ENCODE peak calls at places on chromosomes 16 and 17, in four cellular contexts. One of them, this sample, is unnamed. For H3K4me1, the result is how much of the 10 kb centered on the place peaks cover.

GRCh38 chr17:40399185-40399584 is 18.5 kb downstream of the TOP2A start:
- DNase-seq in body of pancreas: no peak
- DNase-seq in iPS DF 6.9: no peak
- DNase-seq in CD4-positive, CD25-positive, alpha-beta regulatory T cell: no peak
- DNase-seq in this sample: peak

GRCh38 chr17:56034120-56034757 is 119.0 kb upstream of the ANKFN1 start:
- DNase-seq in CD4-positive, CD25-positive, alpha-beta regulatory T cell: no peak
- DNase-seq in iPS DF 6.9: no peak
- DNase-seq in body of pancreas: no peak
- DNase-seq in this sample: no peak

GRCh38 chr17:3904486-3904885 is 11.6 kb upstream of the CAMKK1 start:
- DNase-seq in CD4-positive, CD25-positive, alpha-beta regulatory T cell: no peak
- DNase-seq in body of pancreas: peak
- DNase-seq in iPS DF 6.9: no peak
- DNase-seq in this sample: no peak

GRCh38 chr17:13643196-13643595 is 41.5 kb upstream of the HS3ST3A1 start:
- DNase-seq in body of pancreas: no peak
- DNase-seq in iPS DF 6.9: no peak
- DNase-seq in CD4-positive, CD25-positive, alpha-beta regulatory T cell: no peak
- DNase-seq in this sample: no peak

GRCh38 chr17:80827646-80828643 is 163.7 kb upstream of the CHMP6 start:
- DNase-seq in CD4-positive, CD25-positive, alpha-beta regulatory T cell: no peak
- DNase-seq in iPS DF 6.9: peak
- DNase-seq in body of pancreas: no peak
- DNase-seq in this sample: peak

GRCh38 chr17:83194761-83195329 is 115.4 kb downstream of the METRNL start:
- DNase-seq in body of pancreas: no peak
- DNase-seq in iPS DF 6.9: no peak
- DNase-seq in CD4-positive, CD25-positive, alpha-beta regulatory T cell: no peak
- DNase-seq in this sample: no peak

GRCh38 chr16:48317614-48318013 is 67.6 kb downstream of the SIAH1 start:
- DNase-seq in body of pancreas: no peak
- DNase-seq in iPS DF 6.9: no peak
- DNase-seq in CD4-positive, CD25-positive, alpha-beta regulatory T cell: no peak
- DNase-seq in this sample: peak

GRCh38 chr17:16419929-16420271 is 4.5 kb downstream of the TRPV2 start:
- DNase-seq in body of pancreas: no peak
- DNase-seq in iPS DF 6.9: no peak
- DNase-seq in CD4-positive, CD25-positive, alpha-beta regulatory T cell: peak
- DNase-seq in this sample: no peak

GRCh38 chr16:74862743-74863244 is 88.2 kb upstream of the FA2H start:
- DNase-seq in CD4-positive, CD25-positive, alpha-beta regulatory T cell: no peak
- DNase-seq in iPS DF 6.9: no peak
- DNase-seq in body of pancreas: no peak
- DNase-seq in this sample: peak

GRCh38 chr17:82686366-82687324 is 11.9 kb downstream of the RAB40B start:
- DNase-seq in CD4-positive, CD25-positive, alpha-beta regulatory T cell: no peak
- DNase-seq in body of pancreas: no peak
- DNase-seq in iPS DF 6.9: no peak
- DNase-seq in this sample: no peak

GRCh38 chr17:17445925-17446665 is 30.7 kb upstream of the MED9 start:
- DNase-seq in iPS DF 6.9: no peak
- DNase-seq in body of pancreas: peak
- DNase-seq in CD4-positive, CD25-positive, alpha-beta regulatory T cell: no peak
- DNase-seq in this sample: peak

GRCh38 chr17:28380572-28380907 is 9.0 kb downstream of the SARM1 start:
- DNase-seq in CD4-positive, CD25-positive, alpha-beta regulatory T cell: no peak
- DNase-seq in body of pancreas: no peak
- DNase-seq in iPS DF 6.9: no peak
- DNase-seq in this sample: no peak

GRCh38 chr16:31064882-31065461 is 9.1 kb downstream of the ZNF668 start:
- DNase-seq in iPS DF 6.9: no peak
- DNase-seq in CD4-positive, CD25-positive, alpha-beta regulatory T cell: no peak
- DNase-seq in body of pancreas: no peak
- DNase-seq in this sample: no peak

GRCh38 chr17:50518265-50519023 is 10.2 kb downstream of the MYCBPAP start:
- DNase-seq in CD4-positive, CD25-positive, alpha-beta regulatory T cell: no peak
- DNase-seq in body of pancreas: peak
- DNase-seq in iPS DF 6.9: no peak
- DNase-seq in this sample: no peak

GRCh38 chr17:65729207-65729606 is 167.8 kb upstream of the AXIN2 start:
- DNase-seq in body of pancreas: no peak
- DNase-seq in CD4-positive, CD25-positive, alpha-beta regulatory T cell: no peak
- DNase-seq in iPS DF 6.9: no peak
- DNase-seq in this sample: no peak

GRCh38 chr17:7502987-7503386 is 18.8 kb downstream of the POLR2A start:
- DNase-seq in CD4-positive, CD25-positive, alpha-beta regulatory T cell: no peak
- DNase-seq in body of pancreas: no peak
- DNase-seq in iPS DF 6.9: no peak
- DNase-seq in this sample: peak

GRCh38 chr16:70749681-70750601 is 51.0 kb downstream of the VAC14 start:
- DNase-seq in iPS DF 6.9: no peak
- DNase-seq in body of pancreas: no peak
- DNase-seq in CD4-positive, CD25-positive, alpha-beta regulatory T cell: no peak
- DNase-seq in this sample: no peak

GRCh38 chr17:76082326-76083251 is 3.6 kb downstream of the ZACN start:
- DNase-seq in iPS DF 6.9: no peak
- DNase-seq in body of pancreas: no peak
- DNase-seq in CD4-positive, CD25-positive, alpha-beta regulatory T cell: no peak
- DNase-seq in this sample: no peak

GRCh38 chr16:66523861-66524354 is 26.0 kb downstream of the TK2 start:
- DNase-seq in iPS DF 6.9: no peak
- DNase-seq in body of pancreas: no peak
- DNase-seq in CD4-positive, CD25-positive, alpha-beta regulatory T cell: peak
- DNase-seq in this sample: no peak

GRCh38 chr17:76079577-76080206 is 710 bp downstream of the ZACN start:
- DNase-seq in body of pancreas: no peak
- DNase-seq in CD4-positive, CD25-positive, alpha-beta regulatory T cell: no peak
- DNase-seq in iPS DF 6.9: no peak
- DNase-seq in this sample: peak

GRCh38 chr16:65833171-65833871 is 533.2 kb upstream of the CDH5 start:
- DNase-seq in iPS DF 6.9: no peak
- DNase-seq in body of pancreas: no peak
- DNase-seq in CD4-positive, CD25-positive, alpha-beta regulatory T cell: no peak
- DNase-seq in this sample: no peak

GRCh38 chr17:67376892-67377726 is at the start of gene PITPNC1:
- DNase-seq in iPS DF 6.9: peak
- DNase-seq in CD4-positive, CD25-positive, alpha-beta regulatory T cell: peak
- DNase-seq in body of pancreas: peak
- DNase-seq in this sample: peak

GRCh38 chr16:88611220-88611821 is 27.1 kb upstream of the IL17C start:
- DNase-seq in body of pancreas: no peak
- DNase-seq in iPS DF 6.9: no peak
- DNase-seq in CD4-positive, CD25-positive, alpha-beta regulatory T cell: no peak
- DNase-seq in this sample: peak

GRCh38 chr17:8944748-8945147 is 20.8 kb downstream of the PIK3R5 start:
- DNase-seq in iPS DF 6.9: no peak
- DNase-seq in CD4-positive, CD25-positive, alpha-beta regulatory T cell: no peak
- DNase-seq in body of pancreas: no peak
- DNase-seq in this sample: no peak
- H3K4me1 ChIP-seq in iPS DF 6.9: under half
- H3K4me1 ChIP-seq in CD4-positive, CD25-positive, alpha-beta regulatory T cell: half or more
- H3K4me1 ChIP-seq in body of pancreas: under half
- H3K4me1 ChIP-seq in this sample: under half

DNA sequence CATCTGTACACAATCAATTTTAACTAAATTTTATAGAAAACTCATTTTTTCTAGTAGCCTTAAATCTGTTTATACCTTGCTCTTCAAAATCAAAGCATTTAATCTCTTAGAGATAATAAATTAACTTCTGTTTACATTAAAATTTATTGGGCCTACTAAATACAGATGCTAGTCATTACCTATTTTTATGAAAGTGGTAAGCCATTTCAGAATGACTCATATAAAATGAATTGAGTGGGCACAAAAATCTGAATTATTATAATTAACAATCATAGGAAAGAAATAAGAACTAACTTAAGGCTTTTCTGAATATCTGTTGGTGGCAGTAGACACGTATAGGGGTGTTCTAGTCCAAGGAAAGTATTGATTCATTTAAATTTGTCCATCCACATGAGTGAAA is 157.9 kb downstream of the KCNJ2 start:
- DNase-seq in CD4-positive, CD25-positive, alpha-beta regulatory T cell: no peak
- DNase-seq in iPS DF 6.9: no peak
- DNase-seq in body of pancreas: no peak
- DNase-seq in this sample: no peak
- H3K4me3 ChIP-seq in CD4-positive, CD25-positive, alpha-beta regulatory T cell: no peak
- H3K4me3 ChIP-seq in iPS DF 6.9: no peak
- H3K4me3 ChIP-seq in body of pancreas: no peak
- H3K4me3 ChIP-seq in this sample: no peak

GRCh38 chr17:57987582-57988300 is at the start of gene VEZF1:
- DNase-seq in body of pancreas: peak
- DNase-seq in iPS DF 6.9: no peak
- DNase-seq in CD4-positive, CD25-positive, alpha-beta regulatory T cell: peak
- DNase-seq in this sample: peak
- H3K4me1 ChIP-seq in body of pancreas: half or more
- H3K4me1 ChIP-seq in iPS DF 6.9: under half
- H3K4me1 ChIP-seq in CD4-positive, CD25-positive, alpha-beta regulatory T cell: half or more
- H3K4me1 ChIP-seq in this sample: under half

GRCh38 chr16:1420540-1421205 is at the start of gene UQCC4:
- DNase-seq in CD4-positive, CD25-positive, alpha-beta regulatory T cell: peak
- DNase-seq in body of pancreas: peak
- DNase-seq in iPS DF 6.9: peak
- DNase-seq in this sample: peak
- H3K4me3 ChIP-seq in CD4-positive, CD25-positive, alpha-beta regulatory T cell: peak
- H3K4me3 ChIP-seq in body of pancreas: peak
- H3K4me3 ChIP-seq in iPS DF 6.9: peak
- H3K4me3 ChIP-seq in this sample: peak

GRCh38 chr16:379183-379960 is 2.4 kb downstream of the PGAP6 start:
- DNase-seq in body of pancreas: peak
- DNase-seq in iPS DF 6.9: no peak
- DNase-seq in CD4-positive, CD25-positive, alpha-beta regulatory T cell: no peak
- DNase-seq in this sample: peak
- H3K4me1 ChIP-seq in body of pancreas: under half
- H3K4me1 ChIP-seq in iPS DF 6.9: under half
- H3K4me1 ChIP-seq in CD4-positive, CD25-positive, alpha-beta regulatory T cell: under half
- H3K4me1 ChIP-seq in this sample: under half

DNA sequence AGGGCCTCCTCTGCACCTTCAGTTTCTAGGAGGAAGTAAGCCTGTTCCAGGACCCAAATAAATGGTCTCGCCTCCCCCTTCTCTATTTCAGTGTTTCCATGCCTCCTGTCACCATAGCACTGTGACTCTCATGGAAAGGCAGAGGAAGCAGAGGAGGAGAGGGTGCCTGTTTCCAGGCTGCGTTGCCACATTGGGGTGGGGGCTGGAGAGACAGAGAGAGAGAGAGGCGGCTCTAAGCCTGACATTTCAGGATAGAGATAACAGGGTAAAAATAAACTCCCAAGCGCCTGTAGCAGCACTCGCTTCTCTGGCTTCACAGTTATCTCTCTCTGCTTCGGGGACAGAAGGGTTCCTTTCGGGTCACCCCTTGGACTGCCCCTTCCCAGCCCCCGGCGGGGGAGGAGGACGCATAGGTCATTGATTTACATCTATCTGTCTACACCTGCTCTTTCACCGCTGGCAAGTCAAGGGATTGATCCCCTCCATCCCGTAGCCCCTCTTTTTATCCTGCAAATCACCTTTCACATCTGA is 71.2 kb upstream of the MRTFB start:
- DNase-seq in iPS DF 6.9: no peak
- DNase-seq in body of pancreas: no peak
- DNase-seq in CD4-positive, CD25-positive, alpha-beta regulatory T cell: no peak
- DNase-seq in this sample: no peak
- H3K4me3 ChIP-seq in iPS DF 6.9: no peak
- H3K4me3 ChIP-seq in body of pancreas: no peak
- H3K4me3 ChIP-seq in CD4-positive, CD25-positive, alpha-beta regulatory T cell: no peak
- H3K4me3 ChIP-seq in this sample: no peak

DNA sequence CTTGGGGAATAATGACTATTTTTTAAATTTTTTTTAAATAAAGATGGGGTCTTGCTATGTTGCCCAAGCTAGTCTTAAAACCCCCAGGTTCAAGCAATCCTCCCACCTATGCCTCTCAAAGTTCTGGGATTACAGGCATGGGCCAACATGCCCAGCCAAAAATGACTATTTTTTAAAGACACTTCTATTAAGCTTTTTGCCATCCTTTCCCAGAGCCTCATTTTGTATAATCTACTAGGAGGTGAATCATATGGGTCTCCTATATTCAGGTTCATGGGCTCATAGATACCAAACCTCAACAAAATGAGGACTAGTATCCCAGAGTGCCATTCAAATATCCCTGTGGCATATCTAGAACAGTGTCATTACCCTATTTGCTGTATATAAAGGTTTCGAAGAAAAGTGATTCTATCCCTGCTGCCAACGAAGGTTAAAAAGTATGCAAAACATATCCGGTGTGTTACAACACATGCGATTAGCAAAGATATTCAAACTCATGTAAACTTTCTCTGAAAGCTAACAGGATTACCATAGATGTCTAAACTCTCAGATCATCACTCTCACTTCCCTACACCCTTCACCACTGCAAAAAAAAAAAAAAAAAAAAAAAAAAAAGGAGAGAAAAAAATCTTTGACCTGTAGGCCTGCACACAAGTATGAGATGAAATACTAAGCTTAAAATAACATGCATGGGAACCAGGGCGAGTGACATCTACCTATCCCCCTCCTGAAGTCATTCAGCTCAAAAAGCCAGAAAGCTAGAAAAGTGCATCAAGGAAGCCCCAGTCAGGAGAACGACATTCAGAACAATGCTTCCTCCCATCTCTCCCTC is 23.5 kb downstream of the XPO6 start:
- DNase-seq in iPS DF 6.9: no peak
- DNase-seq in body of pancreas: no peak
- DNase-seq in CD4-positive, CD25-positive, alpha-beta regulatory T cell: no peak
- DNase-seq in this sample: no peak
- H3K4me1 ChIP-seq in iPS DF 6.9: under half
- H3K4me1 ChIP-seq in body of pancreas: under half
- H3K4me1 ChIP-seq in CD4-positive, CD25-positive, alpha-beta regulatory T cell: half or more
- H3K4me1 ChIP-seq in this sample: under half